ENCODE peak calls at places on chromosome 21, in eight cellular contexts. P is testis, Y is endothelial cell of umbilical vein, O is transverse colon, I is tibial nerve, L is heart left ventricle, R is spleen, C is adrenal gland. F is an unnamed sample.

GRCh38 chr21:27813750-27814149 is 846.9 kb upstream of the ADAMTS5 start:
- DNase-seq in C (no peak), Y (no peak), R (no peak), L (no peak), O (peak), P (no peak), I (peak), F (no peak)

GRCh38 chr21:18252686-18253085 is 8.1 kb downstream of the CHODL start:
- DNase-seq in C (no peak), R (no peak), P (peak), Y (no peak), L (no peak), I (no peak), O (no peak), F (no peak)

GRCh38 chr21:14602418-14602987 is 56.4 kb upstream of the SAMSN1 start:
- DNase-seq in R (no peak), I (no peak), P (no peak), C (no peak), O (no peak), Y (no peak), L (no peak), F (no peak)

GRCh38 chr21:42892582-42892930 is 553 bp upstream of the NDUFV3 start:
- DNase-seq in L (no peak), P (no peak), O (no peak), I (no peak), C (no peak), Y (no peak), R (no peak), F (no peak)

GRCh38 chr21:42830456-42831455 is 48.6 kb downstream of the WDR4 start:
- DNase-seq in R (peak), P (no peak), Y (no peak), C (no peak), I (no peak), L (no peak), O (no peak), F (no peak)

GRCh38 chr21:45855248-45855801 is 126.2 kb upstream of the COL6A1 start:
- DNase-seq in I (no peak), C (no peak), O (no peak), P (no peak), L (no peak), Y (no peak), R (peak), F (no peak)

GRCh38 chr21:18151046-18151445 is 93.6 kb upstream of the CHODL start:
- DNase-seq in Y (no peak), I (no peak), C (no peak), L (no peak), R (no peak), O (no peak), P (no peak), F (no peak)

GRCh38 chr21:45889115-45889708 is 92.4 kb upstream of the COL6A1 start:
- DNase-seq in I (no peak), P (no peak), O (no peak), L (peak), R (peak), C (no peak), Y (no peak), F (no peak)

GRCh38 chr21:44088401-44088780 is 18.8 kb upstream of the PWP2 start:
- DNase-seq in Y (no peak), R (no peak), O (peak), C (no peak), I (no peak), L (no peak), P (peak), F (no peak)

GRCh38 chr21:44681861-44682579 is at the start of gene KRTAP12-1:
- DNase-seq in L (no peak), Y (no peak), O (no peak), I (no peak), P (no peak), C (no peak), R (no peak), F (no peak)

GRCh38 chr21:36297555-36297937 is 22.5 kb upstream of the MORC3 start:
- DNase-seq in R (no peak), L (no peak), C (no peak), O (no peak), Y (no peak), I (no peak), P (no peak), F (no peak)

GRCh38 chr21:36297938-36298572 is 21.9 kb upstream of the MORC3 start:
- DNase-seq in Y (no peak), O (peak), C (peak), P (peak), L (peak), I (no peak), R (peak), F (no peak)
- TF ChIP-seq POLR2A in Y (no peak), O (peak), C (no peak), P (no peak), L (no peak), I (no peak), R (no peak), F (no peak)

GRCh38 chr21:38743772-38744529 is 61.8 kb upstream of the ETS2 start:
- DNase-seq in L (no peak), O (no peak), P (no peak), C (peak), R (no peak), Y (peak), I (no peak), F (no peak)
- TF ChIP-seq POLR2A in L (no peak), O (no peak), P (no peak), C (no peak), R (no peak), Y (no peak), I (no peak), F (no peak)

DNA sequence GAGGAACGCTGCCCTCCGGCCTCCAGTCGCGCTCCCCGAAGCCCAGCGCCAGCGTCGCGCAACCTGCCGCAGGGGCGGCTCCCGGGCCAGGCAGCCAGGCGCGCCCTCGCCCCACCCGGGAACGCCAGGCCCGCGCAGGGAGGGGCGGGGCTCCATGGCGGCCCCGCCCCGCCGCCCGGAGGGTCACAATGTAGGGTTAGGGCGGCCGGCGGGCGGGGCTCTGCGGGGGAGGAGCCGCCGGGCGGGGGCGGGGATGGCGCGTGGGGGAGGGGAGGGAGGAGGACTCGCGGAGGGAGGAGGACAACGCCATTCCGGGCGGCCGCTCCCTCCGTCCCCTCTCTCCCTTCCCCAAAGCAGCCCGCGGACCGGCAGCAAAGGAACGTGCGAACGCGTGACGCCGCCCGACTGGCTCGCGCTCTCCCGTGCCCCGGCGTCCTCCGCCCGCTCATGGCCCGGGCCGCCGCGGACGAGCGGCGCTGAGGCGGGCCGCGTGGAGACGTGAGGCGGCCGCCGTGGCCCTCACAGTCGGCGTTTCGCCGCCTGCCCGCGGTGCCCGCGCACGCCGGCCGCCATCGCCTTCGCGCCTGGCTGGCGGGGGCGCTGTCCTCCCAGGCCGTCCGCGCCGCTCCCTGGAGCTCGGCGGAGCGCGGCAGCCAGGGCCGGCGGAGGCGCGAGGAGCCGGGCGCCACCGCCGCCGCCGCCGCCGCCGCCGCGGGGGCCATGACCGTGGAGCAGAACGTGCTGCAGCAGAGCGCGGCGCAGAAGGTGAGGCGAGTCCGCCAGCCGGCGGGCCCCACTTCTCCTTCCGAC is at the start of gene USP25:
- DNase-seq in I (peak), R (peak), P (peak), Y (peak), C (peak), L (peak), O (peak), F (peak)
- TF ChIP-seq POLR2A in I (peak), R (peak), P (no peak), Y (peak), C (peak), L (no peak), O (peak), F (peak)

GRCh38 chr21:16088121-16088520 is 358.3 kb downstream of the USP25 start:
- DNase-seq in O (no peak), P (no peak), L (no peak), C (no peak), I (no peak), Y (no peak), R (no peak), F (no peak)
- TF ChIP-seq POLR2A in O (no peak), P (no peak), L (no peak), C (no peak), I (no peak), Y (no peak), R (no peak), F (no peak)

DNA sequence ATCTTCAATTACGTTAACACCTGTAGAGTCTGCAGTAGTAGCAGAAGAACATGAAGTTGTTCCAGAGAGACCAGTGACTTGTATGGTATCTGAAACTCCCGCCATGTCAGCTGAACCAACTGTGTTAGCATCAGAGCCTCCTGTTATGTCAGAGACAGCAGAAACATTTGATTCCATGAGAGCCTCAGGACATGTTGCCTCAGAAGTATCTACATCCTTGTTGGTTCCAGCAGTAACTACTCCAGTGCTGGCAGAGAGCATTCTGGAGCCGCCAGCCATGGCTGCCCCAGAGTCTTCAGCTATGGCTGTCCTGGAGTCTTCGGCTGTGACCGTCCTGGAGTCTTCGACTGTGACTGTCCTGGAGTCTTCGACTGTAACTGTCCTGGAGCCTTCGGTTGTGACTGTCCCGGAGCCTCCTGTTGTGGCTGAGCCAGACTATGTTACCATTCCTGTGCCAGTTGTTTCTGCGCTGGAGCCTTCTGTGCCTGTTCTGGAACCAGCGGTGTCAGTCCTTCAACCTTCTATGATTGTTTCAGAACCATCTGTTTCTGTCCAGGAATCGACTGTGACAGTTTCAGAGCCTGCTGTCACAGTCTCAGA is 10.3 kb downstream of the SON start:
- DNase-seq in Y (no peak), I (no peak), O (no peak), P (no peak), C (no peak), L (no peak), R (no peak), F (no peak)
- TF ChIP-seq POLR2A in Y (peak), I (no peak), O (no peak), P (no peak), C (no peak), L (no peak), R (no peak), F (no peak)

GRCh38 chr21:28991861-28992525 is 684 bp downstream of the LTN1 start:
- DNase-seq in R (no peak), Y (no peak), C (no peak), P (peak), L (no peak), I (no peak), O (no peak), F (no peak)

GRCh38 chr21:28993293-28993629 is 584 bp upstream of the LTN1 start:
- DNase-seq in Y (no peak), R (no peak), P (no peak), I (no peak), L (no peak), O (no peak), C (no peak), F (no peak)

DNA sequence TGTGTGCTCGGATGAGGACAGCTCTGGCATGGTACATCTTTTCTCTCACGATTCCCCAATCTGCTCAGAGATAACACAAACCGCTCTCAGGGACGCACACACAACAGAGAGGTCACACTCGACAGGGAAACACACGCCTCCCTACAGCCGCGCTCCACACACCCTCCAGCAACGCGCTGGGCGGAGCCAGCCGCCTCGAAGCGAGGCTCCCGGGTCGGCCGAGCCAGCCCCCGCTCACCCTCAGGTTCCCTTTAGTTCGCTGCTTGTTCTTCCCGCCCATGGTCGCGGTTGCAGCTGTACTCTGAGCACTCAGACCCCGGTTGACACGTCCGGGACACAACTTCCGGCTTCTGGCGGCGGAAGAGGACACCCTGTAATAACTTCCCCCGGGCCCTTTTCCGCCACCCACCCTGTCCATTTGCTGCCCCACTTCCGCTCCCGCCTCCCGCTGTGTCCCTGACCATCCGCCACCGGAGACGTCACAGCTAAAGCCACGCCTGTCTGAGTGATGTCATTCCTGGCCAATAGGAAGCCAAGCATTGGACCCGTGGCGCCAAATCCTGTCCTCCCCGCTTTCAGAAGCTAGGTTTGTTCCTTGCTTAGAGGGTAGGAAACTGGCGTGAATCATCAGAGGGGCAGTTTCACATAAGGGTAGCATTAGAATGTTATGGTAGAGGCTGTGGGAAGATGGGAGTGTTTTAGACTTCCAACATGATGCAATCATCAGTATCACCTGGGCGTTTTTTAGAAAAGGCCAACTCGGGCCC is at the start of gene LTN1:
- DNase-seq in Y (peak), C (peak), L (peak), R (peak), O (peak), I (peak), P (peak), F (peak)
- TF ChIP-seq POLR2A in Y (peak), C (peak), L (peak), R (peak), O (peak), I (peak), P (no peak), F (peak)

GRCh38 chr21:31731112-31731801 is 661 bp downstream of the SCAF4 start:
- DNase-seq in I (no peak), C (peak), O (peak), R (peak), L (peak), Y (no peak), P (peak), F (no peak)
- TF ChIP-seq POLR2A in I (no peak), C (no peak), O (peak), R (no peak), L (no peak), Y (no peak), P (no peak), F (no peak)

DNA sequence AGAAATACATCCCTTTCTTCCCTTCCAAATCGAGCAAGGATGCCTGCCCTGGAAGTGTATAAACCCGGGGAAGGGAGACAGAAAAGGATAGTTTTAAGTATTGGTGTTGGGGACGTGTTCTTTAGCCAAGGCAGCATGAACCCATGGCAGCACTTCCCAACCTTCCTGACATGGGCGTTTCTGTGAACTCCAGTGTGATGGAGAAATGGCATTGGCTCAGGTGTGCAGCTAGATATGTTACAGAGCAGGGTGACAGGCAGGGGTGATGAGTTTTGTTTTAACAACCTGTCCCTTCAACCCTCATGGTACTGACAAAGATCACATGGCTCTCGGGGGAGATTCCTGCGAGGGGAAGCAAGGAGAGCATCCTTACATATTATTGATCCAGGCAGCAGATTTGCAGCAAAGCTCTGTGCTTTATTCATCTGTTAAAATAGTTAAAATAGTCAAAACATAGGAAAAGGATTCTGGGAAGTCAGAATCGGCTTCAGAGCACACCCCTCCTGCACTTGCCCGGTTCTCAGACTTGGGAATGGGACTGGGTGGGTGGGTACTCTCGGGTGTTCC is 4.0 kb downstream of the MX1 start:
- DNase-seq in P (peak), C (no peak), Y (no peak), R (no peak), I (no peak), L (no peak), O (no peak), F (no peak)
- TF ChIP-seq POLR2A in P (no peak), C (no peak), Y (no peak), R (no peak), I (no peak), L (no peak), O (no peak), F (no peak)

GRCh38 chr21:34885125-34885524 is 164.0 kb downstream of the RUNX1 start:
- DNase-seq in I (no peak), O (no peak), R (no peak), Y (peak), L (no peak), P (no peak), C (no peak), F (no peak)

GRCh38 chr21:34885636-34886553 is 163.2 kb downstream of the RUNX1 start:
- DNase-seq in P (peak), O (peak), I (no peak), L (no peak), R (no peak), Y (peak), C (no peak), F (no peak)

GRCh38 chr21:34888569-34889286 is 160.4 kb downstream of the RUNX1 start:
- DNase-seq in C (peak), O (peak), L (peak), Y (peak), I (peak), R (peak), P (peak), F (peak)

GRCh38 chr21:34887729-34888568 is 161.2 kb downstream of the RUNX1 start:
- DNase-seq in C (peak), R (peak), O (peak), L (peak), Y (peak), P (peak), I (peak), F (peak)

GRCh38 chr21:34886554-34887385 is 162.3 kb downstream of the RUNX1 start:
- DNase-seq in P (no peak), L (no peak), Y (peak), R (peak), I (no peak), C (peak), O (peak), F (peak)
- TF ChIP-seq POLR2A in P (no peak), L (no peak), Y (no peak), R (no peak), I (no peak), C (no peak), O (peak), F (peak)